ENCODE peak calls at places on chromosomes 2 and 18, in eight cellular contexts. M, S, Z, I, B, O, T and N are unnamed samples.

GRCh38 chr2:100730290-100730868 is 89.6 kb upstream of the NPAS2 start:
- DNase-seq in Z (peak; percentile 48), S (peak; percentile 74), M (peak; percentile 61), T (peak; percentile 75), O (no peak), B (peak; percentile 74), I (peak; percentile 66), N (peak; percentile 18)

GRCh38 chr18:65788373-65788772 is 37.6 kb downstream of the CDH7 start:
- DNase-seq in O (no peak), I (no peak), S (no peak), M (no peak), B (no peak), Z (no peak), T (no peak), N (no peak)

GRCh38 chr18:26812462-26812861 is 53.0 kb downstream of the AQP4 start:
- DNase-seq in I (no peak), T (no peak), S (no peak), M (no peak), O (no peak), Z (no peak), B (no peak), N (no peak)

GRCh38 chr2:233462202-233462785 is 104.3 kb downstream of the USP40 start:
- DNase-seq in T (no peak), Z (no peak), O (no peak), S (no peak), M (no peak), B (no peak), I (no peak), N (no peak)

GRCh38 chr2:38178142-38178541 is 102.2 kb upstream of the CYP1B1 start:
- DNase-seq in Z (peak; percentile 40), T (no peak), O (no peak), B (no peak), M (no peak), I (peak; percentile 66), S (peak; percentile 73), N (no peak)

GRCh38 chr2:219689676-219690628 is 62.5 kb downstream of the SLC4A3 start:
- DNase-seq in T (peak; percentile 50), B (peak; percentile 40), Z (no peak), I (peak; percentile 51), S (no peak), O (no peak), M (no peak), N (peak; percentile 50)

GRCh38 chr2:146527166-146527565 is 1317.7 kb upstream of the ACVR2A start:
- DNase-seq in T (no peak), B (no peak), S (no peak), O (no peak), M (no peak), Z (no peak), I (no peak), N (no peak)

GRCh38 chr2:233040174-233040530 is 7.7 kb downstream of the NEU2 start:
- DNase-seq in S (no peak), M (no peak), B (no peak), I (no peak), O (no peak), Z (no peak), T (no peak), N (no peak)

GRCh38 chr2:7866104-7866503 is 815.8 kb upstream of the ID2 start:
- DNase-seq in O (no peak), M (no peak), B (no peak), Z (no peak), I (no peak), S (no peak), T (no peak), N (no peak)

GRCh38 chr18:14124689-14125088 is 7.5 kb downstream of the ZNF519 start:
- DNase-seq in I (no peak), S (no peak), O (no peak), M (no peak), B (no peak), Z (no peak), T (no peak), N (no peak)

GRCh38 chr2:132937629-132938028 is 267.6 kb upstream of the LYPD1 start:
- DNase-seq in T (no peak), S (no peak), Z (no peak), M (no peak), O (no peak), I (no peak), B (no peak), N (no peak)

GRCh38 chr2:121202541-121203310 is 82.3 kb downstream of the TFCP2L1 start:
- DNase-seq in O (no peak), Z (no peak), B (peak; percentile 62), M (no peak), I (no peak), S (no peak), T (no peak), N (no peak)

GRCh38 chr18:73279499-73279898 is 411.7 kb upstream of the NETO1 start:
- DNase-seq in B (no peak), S (no peak), Z (no peak), O (no peak), I (no peak), T (no peak), M (peak; percentile 61), N (no peak)

GRCh38 chr2:182300603-182301002 is 126.2 kb downstream of the PDE1A start:
- DNase-seq in M (no peak), S (no peak), I (no peak), T (no peak), O (no peak), Z (no peak), B (no peak), N (no peak)

GRCh38 chr2:114550895-114551793 is 108.7 kb downstream of the DPP10 start:
- DNase-seq in M (no peak), Z (no peak), T (peak; percentile 61), I (peak; percentile 35), O (no peak), S (peak; percentile 49), B (peak; percentile 37), N (no peak)

GRCh38 chr2:6914829-6915228 is 2.4 kb upstream of the RNF144A start:
- DNase-seq in S (no peak), M (no peak), O (no peak), T (peak; percentile 59), Z (no peak), I (no peak), B (no peak), N (no peak)

GRCh38 chr2:14647714-14648113 is 15.2 kb downstream of the LRATD1 start:
- DNase-seq in M (no peak), O (no peak), Z (no peak), B (no peak), S (no peak), T (no peak), I (no peak), N (no peak)

GRCh38 chr18:62088146-62088545 is 98.7 kb downstream of the PIGN start:
- DNase-seq in Z (no peak), I (no peak), M (no peak), B (no peak), O (no peak), S (no peak), T (no peak), N (peak; percentile 74)

GRCh38 chr2:121722479-121722878 is 14.2 kb downstream of the NIFK start:
- DNase-seq in I (no peak), O (no peak), B (no peak), Z (peak; percentile 64), S (no peak), T (no peak), M (no peak), N (no peak)

GRCh38 chr2:108594132-108594981 is 60.1 kb downstream of the LIMS1 start:
- DNase-seq in I (no peak), M (no peak), T (no peak), S (no peak), O (no peak), B (no peak), Z (no peak), N (no peak)

GRCh38 chr18:75497576-75497975 is 70.1 kb upstream of the SMIM21 start:
- DNase-seq in B (no peak), T (no peak), O (no peak), Z (no peak), I (no peak), M (no peak), S (no peak), N (no peak)

GRCh38 chr2:111702119-111702808 is 181.7 kb downstream of the ANAPC1 start:
- DNase-seq in I (peak; percentile 51), M (no peak), B (peak; percentile 43), T (peak; percentile 37), S (peak; percentile 66), Z (peak; percentile 38), O (peak; percentile 23), N (no peak)

GRCh38 chr18:12520442-12520992 is 112.8 kb downstream of the PRELID3A start:
- DNase-seq in M (no peak), O (no peak), Z (no peak), I (no peak), S (no peak), B (no peak), T (no peak), N (no peak)

DNA sequence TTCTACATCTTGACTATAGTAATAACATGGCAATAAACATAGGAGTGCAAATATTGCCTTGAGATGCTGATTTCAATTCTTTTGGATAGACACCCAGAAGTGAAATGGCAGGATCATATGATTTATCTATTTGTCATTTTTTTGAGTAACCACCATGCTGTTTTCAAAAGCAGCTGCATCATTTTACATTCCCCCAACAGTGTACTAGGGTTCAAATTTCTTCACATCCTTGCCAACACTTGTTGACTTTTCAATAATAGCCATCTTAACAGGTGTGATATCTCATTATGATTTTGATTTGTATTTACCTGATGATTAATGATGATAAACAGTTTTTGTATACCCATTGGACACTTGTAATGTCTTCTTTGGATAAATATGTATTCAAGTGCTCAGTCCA is 90.8 kb downstream of the STRADB start:
- DNase-seq in S (no peak), M (no peak), I (no peak), O (no peak), T (no peak), Z (no peak), B (no peak), N (no peak)
- H3K36me3 ChIP-seq in S (no peaks in the 10 kb centered on the region), M (no peaks in the 10 kb centered on the region), I (no peaks in the 10 kb centered on the region), O (no peaks in the 10 kb centered on the region), T (no peaks in the 10 kb centered on the region), Z (no peaks in the 10 kb centered on the region), B (no peaks in the 10 kb centered on the region), N (no peaks in the 10 kb centered on the region)

GRCh38 chr2:23859983-23860382 is 66.9 kb downstream of the ATAD2B start:
- DNase-seq in O (no peak), T (no peak), I (no peak), S (no peak), M (no peak), B (no peak), Z (no peak), N (no peak)
- H3K36me3 ChIP-seq in O (no peaks in the 10 kb centered on the region), T (no peaks in the 10 kb centered on the region), I (peaks cover 16% of the 10 kb centered on the region), S (peaks cover 13% of the 10 kb centered on the region), M (peaks cover 72% of the 10 kb centered on the region), B (peaks cover 11% of the 10 kb centered on the region), Z (no peaks in the 10 kb centered on the region), N (peaks cover 42% of the 10 kb centered on the region)

DNA sequence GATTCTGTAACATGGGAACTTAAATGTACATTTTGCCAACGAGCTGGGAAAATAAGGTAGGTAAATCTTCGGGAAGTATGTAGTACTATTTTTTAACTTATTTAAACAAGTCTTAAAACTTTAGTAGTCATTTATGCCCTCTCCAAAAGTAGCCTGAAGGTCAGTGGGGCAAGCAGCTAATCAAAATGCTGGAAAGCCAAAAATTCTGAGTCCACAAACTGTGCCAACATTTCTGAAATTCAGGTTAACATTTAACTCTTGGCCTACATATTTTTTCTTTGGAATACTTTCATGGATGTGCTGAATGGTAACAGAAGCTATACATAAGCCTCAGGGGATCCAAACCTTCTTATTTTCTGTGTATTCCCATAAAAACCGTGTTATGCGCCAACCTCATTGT is 26.3 kb downstream of the WDR75 start:
- DNase-seq in I (no peak), S (peak; percentile 50), T (no peak), Z (no peak), M (no peak), O (no peak), B (no peak), N (no peak)
- H3K36me3 ChIP-seq in I (peaks cover 44% of the 10 kb centered on the region), S (peaks cover 27% of the 10 kb centered on the region), T (no peaks in the 10 kb centered on the region), Z (no peaks in the 10 kb centered on the region), M (peaks cover 93% of the 10 kb centered on the region), O (no peaks in the 10 kb centered on the region), B (peaks cover 42% of the 10 kb centered on the region), N (peaks cover 26% of the 10 kb centered on the region)

GRCh38 chr2:171814174-171814573 is 79.9 kb downstream of the SLC25A12 start:
- DNase-seq in I (no peak), M (no peak), O (no peak), S (no peak), Z (no peak), T (no peak), B (no peak), N (no peak)
- H3K36me3 ChIP-seq in I (no peaks in the 10 kb centered on the region), M (peaks cover 26% of the 10 kb centered on the region), O (no peaks in the 10 kb centered on the region), S (no peaks in the 10 kb centered on the region), Z (no peaks in the 10 kb centered on the region), T (no peaks in the 10 kb centered on the region), B (peaks cover 5% of the 10 kb centered on the region), N (no peaks in the 10 kb centered on the region)